ENCODE peak calls at places on chromosomes 7 and 10, in four cellular contexts. Z is IMR-90, G is H1, S is mesendoderm. K is an unnamed sample. For H3K36me3, the result is how much of the 10 kb centered on the place peaks cover.

GRCh38 chr10:90674927-90675326 is 182.9 kb downstream of the HTR7 start:
- DNase-seq in Z (peak), G (no peak), S (peak), K (no peak)

GRCh38 chr7:137169282-137169698 is 174.2 kb downstream of the PTN start:
- DNase-seq in Z (peak), G (peak), S (peak), K (peak)

GRCh38 chr7:152520861-152521302 is 85.1 kb upstream of the KMT2C start:
- DNase-seq in Z (no peak), G (no peak), S (no peak), K (no peak)

GRCh38 chr7:70663680-70664079 is 468.3 kb upstream of the GALNT17 start:
- DNase-seq in Z (no peak), G (no peak), S (no peak), K (no peak)

GRCh38 chr10:76111986-76112825 is 680.8 kb downstream of the LRMDA start:
- DNase-seq in Z (no peak), G (no peak), S (peak), K (no peak)

GRCh38 chr10:132813001-132813401 is 27.1 kb upstream of the NKX6-2 start:
- DNase-seq in Z (no peak), G (no peak), S (no peak), K (no peak)

GRCh38 chr10:20005638-20006037 is 189.4 kb downstream of the PLXDC2 start:
- DNase-seq in Z (no peak), G (no peak), S (no peak), K (no peak)

GRCh38 chr7:13821152-13821787 is 168.2 kb downstream of the ETV1 start:
- DNase-seq in Z (peak), G (no peak), S (no peak), K (no peak)

GRCh38 chr10:79057481-79058275 is 11.1 kb upstream of the ZMIZ1 start:
- DNase-seq in Z (no peak), G (no peak), S (no peak), K (no peak)

DNA sequence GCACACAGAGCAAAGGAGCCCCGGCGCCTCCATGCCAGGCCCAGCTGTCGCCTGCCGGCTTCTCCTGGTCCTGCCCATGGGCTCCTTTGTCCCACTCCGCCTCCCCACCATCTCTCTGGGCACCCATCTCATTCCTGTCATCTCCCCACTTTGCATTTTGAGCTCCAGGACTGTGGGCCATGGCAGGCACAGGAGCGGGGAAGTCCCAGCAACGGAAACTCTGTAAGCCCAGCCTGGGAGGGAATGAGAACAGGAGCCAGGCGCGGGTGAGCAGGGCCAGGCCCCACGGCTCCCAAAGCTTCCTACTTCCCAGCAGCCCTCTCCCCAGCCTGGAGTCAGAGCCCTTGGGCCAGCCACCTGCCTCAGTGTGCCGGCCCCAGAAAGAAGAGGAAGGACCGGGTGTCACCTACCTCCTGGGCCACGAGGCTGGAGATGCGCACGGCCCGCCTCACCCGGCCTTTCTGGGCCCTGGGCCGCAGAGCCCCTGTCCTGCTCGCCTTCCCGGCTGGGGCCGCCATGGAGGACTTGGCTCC is 23.1 kb downstream of the KCNH2 start:
- DNase-seq in Z (no peak), G (no peak), S (no peak), K (no peak)
- H4K8ac ChIP-seq in Z (no peak), G (peak), S (no peak), K (no peak)

GRCh38 chr10:32307609-32308008 is 39.3 kb downstream of the EPC1 start:
- DNase-seq in Z (no peak), G (no peak), S (no peak), K (no peak)

DNA sequence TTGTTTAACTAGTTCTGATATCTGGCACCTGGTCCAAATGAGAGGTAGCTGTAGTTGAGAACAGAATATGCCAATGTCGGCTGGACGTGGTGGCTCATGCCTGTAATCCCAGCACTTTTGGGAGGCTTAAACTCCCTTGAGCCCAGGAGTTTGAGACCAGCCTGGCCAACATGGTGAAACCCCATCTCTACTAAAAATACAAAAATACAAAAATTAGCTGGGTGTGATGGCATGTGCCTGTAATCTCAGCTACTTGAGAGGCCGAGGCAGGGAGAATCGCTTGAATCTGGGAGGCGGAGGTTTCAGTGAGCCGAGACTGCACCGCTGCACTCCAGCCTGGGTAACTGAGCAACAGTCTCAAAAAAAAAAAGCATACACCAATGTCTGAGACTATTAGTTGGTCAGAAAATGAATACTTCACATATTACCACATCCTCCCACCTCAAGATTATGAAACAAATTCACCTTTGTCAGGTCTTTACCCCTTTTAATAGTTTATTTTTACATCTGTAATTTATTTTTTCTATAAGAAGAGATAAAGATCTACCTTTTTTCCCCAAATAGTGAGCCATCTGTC is 38.8 kb downstream of the EPC1 start:
- DNase-seq in Z (no peak), G (no peak), S (no peak), K (no peak)
- H3K36me3 ChIP-seq in Z (under half), G (under half), S (under half), K (half or more)

GRCh38 chr7:26497801-26498596 is 206.3 kb downstream of the SNX10 start:
- DNase-seq in Z (no peak), G (no peak), S (peak), K (no peak)
- H4K8ac ChIP-seq in Z (no peak), G (no peak), S (no peak), K (no peak)

GRCh38 chr7:1024876-1025746 is 19.2 kb upstream of the GPR146 start:
- DNase-seq in Z (no peak), G (no peak), S (no peak), K (no peak)
- H3K36me3 ChIP-seq in Z (under half), G (under half), S (under half), K (under half)

K was measured in neuronal stem cell.